ENCODE peak calls at places on chromosomes 13 and 19, in eight cellular contexts. I is OCI-LY7, X is aorta, U is Peyer's patch, W is ovary, K is mesenchymal stem cell, R is lower lobe of right lung, T is neuronal stem cell. Q is an unnamed sample.

GRCh38 chr13:53201454-53202225 is 173.0 kb downstream of the OLFM4 start:
- DNase-seq in I (no peak), X (no peak), U (peak; percentile 49), W (no peak), K (no peak), R (peak; percentile 44), T (peak; percentile 32), Q (peak; percentile 70)

GRCh38 chr13:95455782-95456181 is 96.7 kb upstream of the CLDN10 start:
- DNase-seq in I (no peak), X (no peak), U (no peak), W (no peak), K (no peak), R (no peak), T (no peak), Q (no peak)

GRCh38 chr13:72839831-72840426 is 58.0 kb downstream of the PIBF1 start:
- DNase-seq in I (peak; percentile 39), X (no peak), U (peak; percentile 74), W (no peak), K (peak; percentile 57), R (no peak), T (peak; percentile 11), Q (peak; percentile 65)

GRCh38 chr13:111049791-111050538 is 65.1 kb upstream of the ARHGEF7 start:
- DNase-seq in I (no peak), X (peak; percentile 77), U (no peak), W (peak; percentile 60), K (peak; percentile 43), R (no peak), T (no peak), Q (peak; percentile 11)

GRCh38 chr19:46412034-46412982 is 1.1 kb downstream of the CCDC8 start:
- DNase-seq in I (no peak), X (no peak), U (no peak), W (peak; percentile 50), K (no peak), R (peak; percentile 37), T (no peak), Q (peak; percentile 35)

GRCh38 chr13:21453352-21454089 is 5.6 kb downstream of the ZDHHC20 start:
- DNase-seq in I (no peak), X (no peak), U (no peak), W (no peak), K (peak; percentile 20), R (no peak), T (no peak), Q (no peak)

GRCh38 chr13:45575146-45575829 is 40.3 kb downstream of the ERICH6B start:
- DNase-seq in I (no peak), X (no peak), U (no peak), W (no peak), K (no peak), R (no peak), T (no peak), Q (no peak)

GRCh38 chr13:37457594-37457993 is 141.0 kb downstream of the POSTN start:
- DNase-seq in I (no peak), X (no peak), U (no peak), W (no peak), K (no peak), R (no peak), T (no peak), Q (no peak)

GRCh38 chr13:51585696-51586095 is 1.4 kb downstream of the WDFY2 start:
- DNase-seq in I (peak; percentile 26), X (no peak), U (no peak), W (no peak), K (peak; percentile 70), R (no peak), T (no peak), Q (no peak)

GRCh38 chr13:99884913-99885312 is 86.7 kb downstream of the ZIC5 start:
- DNase-seq in I (no peak), X (no peak), U (no peak), W (no peak), K (no peak), R (no peak), T (no peak), Q (no peak)

GRCh38 chr13:72125561-72125960 is 258.6 kb upstream of the DACH1 start:
- DNase-seq in I (no peak), X (no peak), U (no peak), W (no peak), K (no peak), R (no peak), T (no peak), Q (no peak)

GRCh38 chr13:46405457-46405856 is 18.4 kb upstream of the RUBCNL start:
- DNase-seq in I (no peak), X (no peak), U (no peak), W (no peak), K (no peak), R (no peak), T (no peak), Q (no peak)

GRCh38 chr19:38023245-38023644 is 116.2 kb downstream of the SIPA1L3 start:
- DNase-seq in I (no peak), X (no peak), U (no peak), W (no peak), K (peak; percentile 77), R (no peak), T (no peak), Q (no peak)

GRCh38 chr19:17447704-17448189 is 721 bp downstream of the TMEM221 start:
- DNase-seq in I (no peak), X (no peak), U (no peak), W (no peak), K (no peak), R (no peak), T (no peak), Q (no peak)

GRCh38 chr19:53466726-53467125 is 807 bp upstream of the ZNF813 start:
- DNase-seq in I (no peak), X (no peak), U (no peak), W (no peak), K (peak; percentile 4), R (no peak), T (no peak), Q (no peak)

GRCh38 chr13:47310376-47310775 is 413.5 kb upstream of the HTR2A start:
- DNase-seq in I (no peak), X (no peak), U (no peak), W (no peak), K (no peak), R (no peak), T (no peak), Q (no peak)

GRCh38 chr19:41755328-41755913 is at the start of gene CEACAM6:
- DNase-seq in I (no peak), X (no peak), U (no peak), W (no peak), K (no peak), R (peak; percentile 69), T (no peak), Q (no peak)

GRCh38 chr19:17328517-17329060 is 6.1 kb downstream of the ANO8 start:
- DNase-seq in I (no peak), X (no peak), U (no peak), W (no peak), K (no peak), R (no peak), T (no peak), Q (no peak)

GRCh38 chr13:41700790-41701310 is 243.5 kb downstream of the RGCC start:
- DNase-seq in I (no peak), X (no peak), U (no peak), W (no peak), K (peak; percentile 18), R (no peak), T (no peak), Q (peak; percentile 20)

GRCh38 chr19:39544201-39544903 is 4.4 kb upstream of the EID2 start:
- DNase-seq in I (no peak), X (no peak), U (no peak), W (no peak), K (peak; percentile 50), R (no peak), T (no peak), Q (no peak)

DNA sequence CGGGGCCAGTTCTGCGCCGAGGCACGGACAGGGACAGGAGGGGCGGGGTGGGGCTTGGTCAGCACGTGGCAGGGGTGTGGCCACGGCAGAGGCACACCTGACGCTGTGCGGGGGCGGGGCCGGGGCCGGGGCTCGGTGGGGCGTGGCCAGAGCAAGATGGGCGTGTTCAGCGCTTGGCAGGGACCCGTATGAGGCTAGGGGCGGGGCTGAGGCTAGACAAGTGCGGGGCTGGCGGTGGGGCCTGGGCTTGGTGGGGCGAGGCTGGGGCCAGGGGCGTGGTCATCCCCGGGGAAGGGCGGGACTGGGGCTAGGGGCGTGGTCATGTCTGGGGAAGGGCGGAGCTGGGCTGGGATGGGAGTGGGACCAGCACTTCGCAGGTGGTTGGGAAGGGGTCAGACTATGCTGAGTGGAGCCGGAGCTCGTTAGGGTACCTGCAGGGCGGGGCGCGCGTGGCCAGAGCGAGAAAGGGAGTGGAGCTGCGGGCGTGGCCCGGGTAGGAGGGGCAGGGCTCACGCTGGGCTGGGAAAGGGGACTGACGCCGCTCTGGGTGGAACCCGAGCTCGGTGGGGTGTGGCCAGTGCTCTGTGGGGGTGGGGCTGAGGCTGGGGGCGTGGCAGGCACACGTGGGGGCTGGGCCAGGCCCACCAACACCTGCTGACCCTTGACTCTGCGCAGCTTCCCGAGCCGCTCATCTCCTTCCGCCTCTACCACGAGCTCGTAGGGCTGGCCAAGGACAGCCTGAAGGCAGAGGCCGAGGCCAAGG is 12.8 kb downstream of the POLR2E start:
- DNase-seq in I (peak; percentile 95), X (peak; percentile 84), U (peak; percentile 99), W (peak; percentile 54), K (no peak), R (peak; percentile 93), T (peak; percentile 69), Q (peak; percentile 91)
- H3K4me3 ChIP-seq in I (no peak overlapping the region), X (no peak overlapping the region), U (peak overlapping the region; percentile 59), W (no peak overlapping the region), K (no peak overlapping the region), R (peak overlapping the region; percentile 29), T (peak overlapping the region; percentile 24), Q (no peak overlapping the region)

DNA sequence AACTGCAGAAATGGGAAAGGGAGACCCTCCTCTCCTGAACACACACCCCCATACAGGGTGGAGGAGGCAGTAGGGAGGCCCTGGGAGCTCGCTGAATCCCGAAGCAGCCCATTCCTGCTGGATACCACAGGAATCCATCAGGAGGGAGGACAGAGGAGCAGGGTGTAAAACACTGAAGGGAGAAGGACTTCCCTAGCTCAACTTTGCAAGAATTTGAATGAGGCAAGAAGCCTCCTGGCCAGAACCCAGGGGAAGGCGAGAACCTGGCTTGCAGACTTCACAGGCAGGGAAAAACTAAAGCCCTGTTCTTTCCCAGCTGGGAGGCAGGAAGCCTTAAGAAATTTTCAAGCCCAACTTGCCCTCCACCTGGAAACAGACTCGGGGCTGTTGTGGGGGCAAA is 43.5 kb downstream of the ZNF91 start:
- DNase-seq in I (no peak), X (no peak), U (no peak), W (no peak), K (no peak), R (no peak), T (no peak), Q (no peak)
- H3K9me3 ChIP-seq in I (peaks cover 78% of the 10 kb centered on the region), X (peaks cover 31% of the 10 kb centered on the region), U (peaks cover 46% of the 10 kb centered on the region), W (no peaks in the 10 kb centered on the region), K (peaks cover 99% of the 10 kb centered on the region), R (peaks cover 100% of the 10 kb centered on the region), T (peaks cover 33% of the 10 kb centered on the region), Q (no peaks in the 10 kb centered on the region)

DNA sequence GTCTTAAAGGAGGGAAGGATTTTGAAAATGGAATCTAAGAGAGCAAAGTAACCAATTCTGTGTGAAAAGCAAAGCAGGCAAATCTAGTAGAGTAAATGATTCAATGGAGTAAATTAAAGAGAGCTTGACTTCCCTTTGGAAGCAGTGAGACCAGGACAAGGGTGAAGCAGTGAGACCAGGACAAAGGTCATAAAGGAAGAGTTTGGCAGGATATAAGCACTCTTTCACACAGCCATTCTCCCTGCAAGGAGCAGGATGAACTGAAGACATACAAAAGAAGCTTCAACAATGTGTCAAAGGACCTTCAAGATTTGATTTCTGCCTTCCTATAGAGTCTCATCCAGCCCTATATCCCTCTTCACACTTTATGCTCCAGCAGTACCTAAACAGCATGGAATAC is 123.8 kb downstream of the ENOX1 start:
- DNase-seq in I (no peak), X (no peak), U (no peak), W (no peak), K (no peak), R (no peak), T (no peak), Q (no peak)
- H3K27ac ChIP-seq in I (no peak overlapping the region), X (no peak overlapping the region), U (no peak overlapping the region), W (no peak overlapping the region), K (no peak overlapping the region), R (no peak overlapping the region), T (no peak overlapping the region), Q (no peak overlapping the region)

GRCh38 chr19:15701757-15702589 is 25.9 kb upstream of the OR10H2 start:
- DNase-seq in I (no peak), X (no peak), U (peak; percentile 68), W (no peak), K (no peak), R (no peak), T (no peak), Q (no peak)
- H3K4me3 ChIP-seq in I (no peak overlapping the region), X (no peak overlapping the region), U (no peak overlapping the region), W (no peak overlapping the region), K (no peak overlapping the region), R (no peak overlapping the region), T (peak overlapping the region; percentile 22), Q (no peak overlapping the region)